ENCODE peak calls at places on chromosomes 16 and 17, in six cellular contexts. J is activated CD4-positive, CD25-positive, alpha-beta regulatory T cell; X is HT-29; K is stimulated activated naive CD4-positive, alpha-beta T cell; P is heart left ventricle; C is GM13976. I is an unnamed sample.

GRCh38 chr17:8846768-8847211 is 20.7 kb downstream of the PIK3R6 start:
- DNase-seq in J (no peak), X (peak), K (no peak), P (no peak), C (no peak), I (no peak)

GRCh38 chr16:70749006-70749678 is 51.8 kb downstream of the VAC14 start:
- DNase-seq in J (no peak), X (peak), K (no peak), P (no peak), C (no peak), I (no peak)

GRCh38 chr16:72961863-72962262 is 86.1 kb downstream of the ZFHX3 start:
- DNase-seq in J (no peak), X (no peak), K (no peak), P (no peak), C (no peak), I (no peak)

GRCh38 chr16:63174801-63175200 is 1138.6 kb upstream of the CDH8 start:
- DNase-seq in J (no peak), X (no peak), K (no peak), P (no peak), C (no peak), I (no peak)

GRCh38 chr17:56532926-56533325 is 60.6 kb upstream of the NOG start:
- DNase-seq in J (no peak), X (no peak), K (no peak), P (no peak), C (no peak), I (no peak)

GRCh38 chr16:89737341-89738071 is 16.2 kb downstream of the ZNF276 start:
- DNase-seq in J (no peak), X (no peak), K (peak), P (no peak), C (no peak), I (no peak)

GRCh38 chr17:17494499-17495447 is 1.4 kb downstream of the RASD1 start:
- DNase-seq in J (no peak), X (peak), K (peak), P (peak), C (no peak), I (peak)

GRCh38 chr16:26809461-26809860 is 257.3 kb upstream of the C16orf82 start:
- DNase-seq in J (no peak), X (no peak), K (no peak), P (no peak), C (no peak), I (no peak)

GRCh38 chr16:86157616-86158247 is 258.8 kb downstream of the IRF8 start:
- DNase-seq in J (no peak), X (no peak), K (no peak), P (no peak), C (no peak), I (no peak)

GRCh38 chr17:10013360-10014112 is 108.5 kb upstream of the RCVRN start:
- DNase-seq in J (no peak), X (no peak), K (no peak), P (no peak), C (peak), I (no peak)

GRCh38 chr16:2919511-2920255 is 8.0 kb downstream of the FLYWCH1 start:
- DNase-seq in J (peak), X (peak), K (peak), P (peak), C (peak), I (peak)

GRCh38 chr16:85068746-85069145 is 41.2 kb downstream of the KIAA0513 start:
- DNase-seq in J (no peak), X (no peak), K (no peak), P (no peak), C (no peak), I (no peak)

GRCh38 chr17:40553694-40554534 is 11.4 kb downstream of the CCR7 start:
- DNase-seq in J (no peak), X (no peak), K (peak), P (peak), C (peak), I (peak)

GRCh38 chr17:29115906-29116651 is 64.1 kb downstream of the MYO18A start:
- DNase-seq in J (peak), X (peak), K (peak), P (no peak), C (peak), I (peak)

GRCh38 chr16:3959148-3959547 is 78.6 kb upstream of the CREBBP start:
- DNase-seq in J (no peak), X (no peak), K (no peak), P (peak), C (no peak), I (peak)

GRCh38 chr16:23269248-23270091 is 32.6 kb upstream of the SCNN1B start:
- DNase-seq in J (no peak), X (no peak), K (no peak), P (no peak), C (no peak), I (no peak)

GRCh38 chr17:57899391-57899790 is 49.5 kb upstream of the MRPS23 start:
- DNase-seq in J (no peak), X (no peak), K (no peak), P (no peak), C (no peak), I (no peak)

GRCh38 chr16:70738083-70738977 is 52.5 kb upstream of the MTSS2 start:
- DNase-seq in J (no peak), X (peak), K (no peak), P (peak), C (peak), I (peak)

GRCh38 chr16:11014159-11014558 is 69.8 kb downstream of the CLEC16A start:
- DNase-seq in J (no peak), X (no peak), K (no peak), P (no peak), C (no peak), I (no peak)

GRCh38 chr16:30082545-30083090 is 6.8 kb downstream of the PPP4C start:
- DNase-seq in J (no peak), X (no peak), K (no peak), P (peak), C (no peak), I (no peak)

GRCh38 chr16:50372611-50373344 is 4.0 kb upstream of the BRD7 start:
- DNase-seq in J (no peak), X (no peak), K (no peak), P (peak), C (no peak), I (peak)

GRCh38 chr16:180101-180920 is at the start of gene HBQ1:
- DNase-seq in J (no peak), X (no peak), K (peak), P (no peak), C (peak), I (peak)

GRCh38 chr17:38730526-38731379 is 612 bp downstream of the CISD3 start:
- DNase-seq in J (no peak), X (peak), K (peak), P (peak), C (no peak), I (peak)

GRCh38 chr16:70749681-70750601 is 51.0 kb downstream of the VAC14 start:
- DNase-seq in J (no peak), X (no peak), K (no peak), P (no peak), C (no peak), I (no peak)

GRCh38 chr17:19508327-19508867 is 25.3 kb upstream of the SLC47A1 start:
- DNase-seq in J (peak), X (no peak), K (no peak), P (peak), C (no peak), I (no peak)

GRCh38 chr16:50360779-50361178 is 8.0 kb downstream of the BRD7 start:
- DNase-seq in J (no peak), X (no peak), K (no peak), P (no peak), C (no peak), I (no peak)

GRCh38 chr17:33481652-33482051 is 188.6 kb upstream of the ASIC2 start:
- DNase-seq in J (no peak), X (no peak), K (no peak), P (no peak), C (no peak), I (no peak)

GRCh38 chr17:75096082-75096625 is 8.4 kb downstream of the SLC16A5 start:
- DNase-seq in J (no peak), X (peak), K (no peak), P (peak), C (no peak), I (peak)

GRCh38 chr17:1629647-1630310 is 1.1 kb upstream of the SLC43A2 start:
- DNase-seq in J (peak), X (peak), K (peak), P (peak), C (peak), I (peak)